ENCODE peak calls at places on chromosome 14, in nine cellular contexts. M is PC-3, Q is upper lobe of right lung, I is esophagus squamous epithelium, C is RWPE1, N is uterus, O is progenitor cell of endocrine pancreas, T is lower lobe of right lung, V is HepG2. R is an unnamed sample.

GRCh38 chr14:70707138-70708038 is 65.7 kb downstream of the TTC9 start:
- DNase-seq in I (no peak), O (no peak), V (peak), Q (no peak), M (peak), N (no peak), C (peak), T (no peak), R (peak)

GRCh38 chr14:81062816-81063215 is 107.4 kb downstream of the TSHR start:
- DNase-seq in I (no peak), M (peak), Q (no peak), V (peak), O (no peak), T (no peak), N (no peak), C (no peak), R (peak)

GRCh38 chr14:54774824-54775223 is 127.8 kb downstream of the GCH1 start:
- DNase-seq in Q (no peak), M (no peak), V (no peak), N (no peak), I (no peak), T (no peak), O (no peak), C (no peak), R (no peak)

GRCh38 chr14:100775831-100776591 is 49.3 kb downstream of the DLK1 start:
- DNase-seq in Q (no peak), M (no peak), T (no peak), N (peak), V (no peak), O (no peak), I (no peak), C (no peak), R (no peak)

GRCh38 chr14:61477845-61478438 is 156.6 kb downstream of the PRKCH start:
- DNase-seq in M (peak), I (no peak), N (no peak), O (no peak), V (no peak), T (peak), C (no peak), Q (peak), R (peak)

GRCh38 chr14:20302042-20302761 is 3.5 kb downstream of the TTC5 start:
- DNase-seq in T (no peak), C (no peak), O (no peak), V (no peak), M (peak), I (no peak), Q (no peak), N (no peak), R (no peak)

GRCh38 chr14:62162998-62163589 is 400.9 kb downstream of the SNAPC1 start:
- DNase-seq in M (peak), V (peak), C (peak), N (no peak), O (peak), I (no peak), T (no peak), Q (no peak), R (peak)

GRCh38 chr14:59754256-59754655 is 116.3 kb downstream of the RTN1 start:
- DNase-seq in O (no peak), M (no peak), V (no peak), T (no peak), Q (no peak), I (no peak), N (no peak), C (peak), R (no peak)

GRCh38 chr14:56490379-56490778 is 89.2 kb upstream of the TMEM260 start:
- DNase-seq in N (no peak), V (peak), T (no peak), M (peak), I (no peak), C (peak), Q (no peak), O (no peak), R (peak)

GRCh38 chr14:80264698-80265097 is 53.4 kb upstream of the DIO2 start:
- DNase-seq in C (no peak), M (no peak), T (no peak), I (no peak), N (no peak), O (no peak), V (no peak), Q (no peak), R (no peak)

GRCh38 chr14:100762089-100762515 is 35.4 kb downstream of the DLK1 start:
- DNase-seq in M (peak), N (no peak), Q (no peak), I (no peak), O (no peak), C (no peak), V (peak), T (no peak), R (peak)

GRCh38 chr14:71049435-71050147 is 142.3 kb downstream of the PCNX1 start:
- DNase-seq in I (no peak), O (no peak), C (peak), N (no peak), M (no peak), Q (no peak), T (no peak), V (no peak), R (peak)

GRCh38 chr14:22667881-22668280 is 23.7 kb upstream of the OR6J1 start:
- DNase-seq in V (no peak), M (no peak), Q (no peak), T (no peak), O (no peak), I (no peak), N (no peak), C (no peak), R (no peak)

GRCh38 chr14:75282166-75282547 is 3.5 kb downstream of the FOS start:
- DNase-seq in Q (no peak), N (no peak), I (no peak), V (no peak), M (no peak), O (no peak), C (no peak), T (no peak), R (no peak)

GRCh38 chr14:90733139-90733808 is 83.0 kb downstream of the TTC7B start:
- DNase-seq in M (no peak), N (no peak), O (no peak), T (no peak), V (no peak), Q (no peak), I (no peak), C (no peak), R (no peak)

GRCh38 chr14:95495538-95496025 is 20.9 kb downstream of the SYNE3 start:
- DNase-seq in C (no peak), M (no peak), N (no peak), T (no peak), O (no peak), I (no peak), Q (no peak), V (no peak), R (no peak)

GRCh38 chr14:102848830-102849521 is 71.7 kb downstream of the TRAF3 start:
- DNase-seq in O (no peak), N (no peak), T (no peak), C (no peak), Q (no peak), I (no peak), V (no peak), M (no peak), R (no peak)

GRCh38 chr14:81509838-81510452 is 23.7 kb downstream of the SEL1L start:
- DNase-seq in T (no peak), C (no peak), O (no peak), I (no peak), N (no peak), Q (no peak), M (no peak), V (no peak), R (no peak)

GRCh38 chr14:46769292-46769691 is 117.7 kb upstream of the RPL10L start:
- DNase-seq in Q (no peak), N (no peak), I (no peak), T (no peak), M (no peak), V (no peak), C (no peak), O (no peak), R (no peak)

GRCh38 chr14:23442721-23443356 is 7.4 kb upstream of the MYH7 start:
- DNase-seq in Q (no peak), T (no peak), V (no peak), N (no peak), I (no peak), C (no peak), M (no peak), O (no peak), R (no peak)

GRCh38 chr14:89242871-89243270 is 174.2 kb downstream of the FOXN3 start:
- DNase-seq in I (no peak), N (no peak), O (no peak), Q (no peak), C (no peak), V (no peak), T (no peak), M (no peak), R (no peak)

GRCh38 chr14:89429206-89430091 is 12.4 kb upstream of the FOXN3 start:
- DNase-seq in M (no peak), N (peak), Q (no peak), V (no peak), O (no peak), I (no peak), C (no peak), T (no peak), R (no peak)

GRCh38 chr14:68814376-68815287 is 21.8 kb upstream of the ZFP36L1 start:
- DNase-seq in V (peak), C (no peak), M (peak), T (peak), N (no peak), Q (no peak), I (no peak), O (no peak), R (no peak)

GRCh38 chr14:50039734-50040400 is 76.5 kb downstream of the VCPKMT start:
- DNase-seq in T (peak), V (peak), C (peak), M (peak), N (no peak), O (no peak), I (no peak), Q (peak), R (peak)

DNA sequence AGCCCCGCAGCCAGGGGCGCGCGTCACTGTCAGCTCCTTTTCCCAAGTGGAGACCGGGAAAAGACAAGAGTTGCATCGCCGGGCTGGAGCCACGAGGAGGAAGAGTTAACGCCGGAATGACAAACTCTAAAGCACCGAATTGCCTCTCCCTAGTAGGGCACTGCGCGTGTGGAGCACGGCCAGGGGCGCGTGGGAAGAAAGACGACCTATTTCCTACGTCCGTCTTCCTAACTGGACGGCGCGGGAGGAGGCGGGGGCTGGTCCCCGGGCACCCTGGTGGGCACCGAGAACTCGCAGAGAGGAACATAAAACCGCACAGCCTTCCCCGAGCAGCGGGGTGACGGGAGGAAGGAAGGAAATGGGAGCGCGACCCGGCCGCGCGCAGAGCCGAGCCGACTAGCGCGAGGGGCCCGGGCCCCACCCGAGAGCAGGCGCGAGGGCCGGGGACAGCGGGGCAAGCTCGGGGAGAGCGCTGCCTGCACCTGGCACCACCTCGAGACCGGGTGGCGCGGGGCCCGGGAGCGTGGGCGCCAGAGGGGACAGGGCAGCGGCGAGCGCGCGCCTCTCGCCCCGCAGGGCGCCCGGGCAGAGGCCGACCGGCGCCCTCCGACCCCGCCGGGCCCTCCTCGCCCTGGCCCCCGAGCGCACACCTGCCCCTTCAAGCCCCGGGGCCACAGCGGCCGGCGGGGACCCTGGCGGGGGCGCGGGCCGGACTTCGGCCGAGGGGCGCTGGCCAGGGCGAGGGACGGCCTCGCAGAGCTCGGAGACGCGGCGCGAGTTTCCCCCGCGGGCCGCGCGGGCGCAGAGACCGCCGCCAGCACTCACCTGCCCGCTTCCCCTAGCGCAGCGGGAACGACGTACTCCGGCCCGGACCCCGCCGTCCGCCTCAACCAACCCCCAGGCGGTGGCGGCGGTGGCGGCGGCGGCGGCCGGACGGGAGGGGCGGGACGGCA is 480 bp downstream of the SETD3 start:
- DNase-seq in M (peak), O (peak), T (peak), N (peak), Q (peak), V (peak), C (peak), I (peak), R (peak)
- TF ChIP-seq CTCF in M (no peak), O (peak), T (peak), N (no peak), Q (no peak), V (no peak), C (no peak), I (no peak), R (no peak)

GRCh38 chr14:104726600-104727451 is 2.8 kb downstream of the ADSS1 start:
- DNase-seq in I (no peak), O (no peak), T (no peak), Q (no peak), M (no peak), N (no peak), V (peak), C (no peak), R (no peak)
- TF ChIP-seq CTCF in I (no peak), O (peak), T (no peak), Q (no peak), M (peak), N (no peak), V (peak), C (no peak), R (peak)

GRCh38 chr14:64060199-64060545 is 207.4 kb downstream of the SYNE2 start:
- DNase-seq in V (no peak), C (peak), M (peak), N (no peak), I (no peak), O (no peak), T (no peak), Q (no peak), R (peak)

GRCh38 chr14:64059454-64060198 is 206.8 kb downstream of the SYNE2 start:
- DNase-seq in M (peak), I (no peak), O (no peak), V (peak), N (no peak), T (no peak), Q (no peak), C (no peak), R (no peak)

GRCh38 chr14:64061706-64062105 is 208.9 kb downstream of the SYNE2 start:
- DNase-seq in Q (no peak), M (peak), I (no peak), T (no peak), V (no peak), C (no peak), O (no peak), N (no peak), R (no peak)

GRCh38 chr14:64061115-64061514 is 208.3 kb downstream of the SYNE2 start:
- DNase-seq in V (no peak), O (no peak), T (no peak), N (no peak), M (peak), I (no peak), C (no peak), Q (no peak), R (no peak)

GRCh38 chr14:64060648-64061096 is 207.9 kb downstream of the SYNE2 start:
- DNase-seq in O (no peak), T (no peak), C (peak), Q (no peak), V (peak), M (peak), N (no peak), I (no peak), R (peak)
- TF ChIP-seq CTCF in O (peak), T (peak), C (no peak), Q (peak), V (peak), M (peak), N (no peak), I (peak), R (peak)

GRCh38 chr14:65958664-65959562 is 527.3 kb upstream of the CCDC196 start:
- DNase-seq in O (no peak), T (no peak), Q (no peak), V (peak), I (no peak), C (peak), M (peak), N (no peak), R (peak)

GRCh38 chr14:65959563-65960024 is 526.6 kb upstream of the CCDC196 start:
- DNase-seq in O (no peak), V (no peak), N (no peak), Q (no peak), T (no peak), M (no peak), I (no peak), C (no peak), R (no peak)

GRCh38 chr14:65957631-65958205 is 528.5 kb upstream of the CCDC196 start:
- DNase-seq in M (no peak), I (no peak), O (no peak), N (no peak), T (no peak), Q (no peak), C (no peak), V (no peak), R (no peak)

GRCh38 chr14:65962952-65963351 is 523.2 kb upstream of the CCDC196 start:
- DNase-seq in V (no peak), N (no peak), I (no peak), O (no peak), C (no peak), Q (no peak), M (no peak), T (no peak), R (no peak)

DNA sequence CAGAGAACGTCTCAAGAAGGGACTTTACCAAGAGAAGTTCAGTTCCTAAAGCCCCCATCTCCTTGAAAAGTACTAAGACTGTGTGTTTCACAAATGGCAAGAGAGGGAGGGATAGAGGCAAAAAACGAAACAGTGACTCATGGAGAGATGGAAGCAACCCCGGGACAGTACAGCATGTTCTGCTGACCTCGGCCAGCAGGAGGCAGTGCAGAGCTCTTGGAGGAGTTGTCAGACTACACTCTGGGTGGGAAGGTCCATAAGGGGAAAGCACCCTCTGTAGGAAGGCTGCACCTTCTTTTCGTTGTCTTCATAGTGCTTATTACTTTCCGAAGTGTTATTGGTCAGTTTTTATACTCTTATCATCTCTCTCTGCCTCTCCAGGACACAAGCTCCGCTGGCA is 525.2 kb upstream of the CCDC196 start:
- DNase-seq in M (peak), O (peak), T (peak), N (peak), I (no peak), C (no peak), Q (peak), V (no peak), R (peak)
- TF ChIP-seq CTCF in M (peak), O (peak), T (peak), N (no peak), I (peak), C (no peak), Q (peak), V (peak), R (peak)

R was measured in MCF 10A.